ENCODE peak calls at places on chromosomes 5 and 9, in seven cellular contexts. W, I, U, F, Z, V and O are unnamed samples.

GRCh38 chr5:73796164-73797141 is 170.5 kb downstream of the ARHGEF28 start:
- DNase-seq in V (peak), Z (peak), F (peak), U (peak), I (no peak), W (no peak), O (no peak)

GRCh38 chr9:94787268-94787667 is 60.8 kb downstream of the AOPEP start:
- DNase-seq in I (no peak), U (no peak), V (no peak), W (no peak), Z (no peak), F (no peak), O (no peak)

GRCh38 chr9:37486616-37487544 is 1.1 kb downstream of the POLR1E start:
- DNase-seq in V (peak), W (no peak), U (no peak), I (no peak), Z (no peak), F (no peak), O (no peak)

GRCh38 chr9:125655074-125655633 is 51.9 kb downstream of the MAPKAP1 start:
- DNase-seq in I (no peak), Z (no peak), V (no peak), F (no peak), U (no peak), W (no peak), O (no peak)

GRCh38 chr5:19978466-19978865 is 9.5 kb downstream of the CDH18 start:
- DNase-seq in V (no peak), Z (no peak), U (no peak), F (no peak), I (no peak), W (no peak), O (no peak)

GRCh38 chr5:37086466-37087178 is 162.6 kb downstream of the CPLANE1 start:
- DNase-seq in Z (no peak), V (peak), W (no peak), U (no peak), I (no peak), F (no peak), O (no peak)

GRCh38 chr5:93407470-93407869 is 173.5 kb downstream of the NR2F1-AS1 start:
- DNase-seq in I (no peak), F (no peak), W (no peak), U (no peak), Z (no peak), V (no peak), O (no peak)

GRCh38 chr5:68730220-68731010 is 363.4 kb upstream of the SLC30A5 start:
- DNase-seq in W (peak), I (no peak), U (no peak), V (peak), Z (no peak), F (no peak), O (no peak)

GRCh38 chr9:93097496-93098205 is 1.6 kb downstream of the CARD19 start:
- DNase-seq in Z (peak), W (peak), I (no peak), F (no peak), V (no peak), U (no peak), O (peak)

GRCh38 chr5:74212336-74212735 is 428.2 kb downstream of the ENC1 start:
- DNase-seq in Z (no peak), W (no peak), U (no peak), F (no peak), V (no peak), I (no peak), O (no peak)

GRCh38 chr5:112978836-112979235 is 2.2 kb downstream of the DCP2 start:
- DNase-seq in V (no peak), W (no peak), F (no peak), U (no peak), I (no peak), Z (no peak), O (no peak)

GRCh38 chr9:75869236-75869635 is 21.2 kb upstream of the PCSK5 start:
- DNase-seq in I (no peak), F (no peak), W (no peak), U (no peak), Z (no peak), V (no peak), O (no peak)

GRCh38 chr5:104186100-104186499 is 623.5 kb upstream of the NUDT12 start:
- DNase-seq in V (no peak), U (no peak), W (no peak), F (no peak), Z (no peak), I (no peak), O (no peak)

GRCh38 chr5:130066644-130067043 is 162.4 kb downstream of the CHSY3 start:
- DNase-seq in I (no peak), F (no peak), W (peak), Z (no peak), U (no peak), V (peak), O (no peak)

GRCh38 chr9:127256324-127256723 is 8.2 kb upstream of the GARNL3 start:
- DNase-seq in I (no peak), V (no peak), U (no peak), F (no peak), W (peak), Z (no peak), O (no peak)

GRCh38 chr5:31047621-31048020 is 145.9 kb upstream of the CDH6 start:
- DNase-seq in F (no peak), V (no peak), U (no peak), I (no peak), W (no peak), Z (no peak), O (no peak)

GRCh38 chr5:91311697-91312501 is 71.2 kb downstream of the ARRDC3 start:
- DNase-seq in Z (peak), F (peak), I (no peak), W (peak), U (peak), V (peak), O (no peak)

GRCh38 chr5:77305222-77305846 is 94.9 kb downstream of the PDE8B start:
- DNase-seq in W (no peak), I (no peak), U (no peak), F (no peak), Z (no peak), V (no peak), O (no peak)

GRCh38 chr9:80320480-80320879 is 748.7 kb downstream of the TLE4 start:
- DNase-seq in U (no peak), F (no peak), V (no peak), Z (no peak), W (no peak), I (no peak), O (no peak)

GRCh38 chr9:117494401-117495130 is 79.7 kb upstream of the ASTN2 start:
- DNase-seq in W (no peak), U (no peak), Z (no peak), F (no peak), I (no peak), V (no peak), O (no peak)

GRCh38 chr5:148939676-148940075 is 113.3 kb downstream of the ADRB2 start:
- DNase-seq in F (no peak), Z (no peak), I (no peak), U (no peak), W (no peak), V (peak), O (no peak)

GRCh38 chr5:104189909-104190308 is 627.3 kb upstream of the NUDT12 start:
- DNase-seq in U (no peak), W (no peak), Z (no peak), V (peak), F (no peak), I (no peak), O (no peak)

GRCh38 chr9:132411091-132411508 is 1.1 kb downstream of the CFAP77 start:
- DNase-seq in I (peak), F (peak), Z (peak), V (no peak), U (peak), W (no peak), O (no peak)

GRCh38 chr9:132538071-132538470 is 44.3 kb upstream of the BARHL1 start:
- DNase-seq in Z (no peak), V (no peak), F (no peak), I (no peak), U (no peak), W (no peak), O (peak)

GRCh38 chr5:7762267-7762666 is 88.7 kb downstream of the CFAP90 start:
- DNase-seq in F (no peak), W (no peak), U (no peak), Z (no peak), V (no peak), I (no peak), O (no peak)
- TF ChIP-seq CTCF in F (no peak), W (no peak), U (no peak), Z (peak), V (no peak), I (no peak), O (no peak)

DNA sequence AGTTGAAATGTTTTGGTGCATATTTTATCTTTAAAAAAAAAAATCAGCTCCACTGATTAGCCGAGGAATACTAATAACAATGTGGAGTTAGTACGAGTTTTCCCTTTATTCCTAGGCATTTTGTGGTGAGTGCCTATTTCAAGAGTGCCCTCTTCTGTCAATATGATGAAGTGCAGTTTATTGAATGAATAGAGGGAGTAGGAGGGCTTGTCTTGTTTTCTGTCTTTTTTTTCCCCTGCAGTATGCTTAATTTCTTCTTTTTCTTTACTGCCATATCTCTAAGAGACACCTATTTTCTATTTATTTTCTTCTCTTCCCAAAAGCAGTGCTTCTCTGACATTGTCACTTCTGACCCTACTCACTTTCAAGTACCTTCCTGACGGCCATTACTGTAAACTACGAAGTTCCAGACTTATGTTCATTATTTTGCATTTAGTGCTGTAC is 169.6 kb upstream of the PITX1 start:
- DNase-seq in Z (no peak), V (no peak), F (no peak), I (no peak), W (no peak), U (no peak), O (no peak)
- TF ChIP-seq CTCF in Z (no peak), V (no peak), F (no peak), I (peak), W (peak), U (no peak), O (peak)

DNA sequence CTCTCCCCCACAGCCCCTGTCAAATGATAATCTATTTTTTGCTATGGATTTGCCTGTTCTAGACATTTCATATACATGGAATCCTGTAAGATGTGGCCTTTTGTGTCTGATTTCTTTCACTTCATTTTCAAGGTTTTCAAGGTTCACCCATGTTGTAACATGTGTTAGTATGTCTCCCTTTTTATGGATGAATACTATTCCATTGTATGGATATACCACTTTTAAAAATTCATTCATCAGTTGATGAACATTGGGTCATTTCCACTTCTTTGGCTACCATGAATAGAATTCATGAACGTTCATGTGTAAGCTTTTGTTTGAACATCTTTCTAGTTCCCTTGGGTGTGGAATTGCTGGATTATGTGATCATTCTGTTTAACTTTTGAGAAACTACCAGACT is 94.7 kb upstream of the ZNF366 start:
- DNase-seq in Z (no peak), F (no peak), I (no peak), W (no peak), U (no peak), V (no peak), O (no peak)
- TF ChIP-seq CTCF in Z (no peak), F (no peak), I (no peak), W (no peak), U (no peak), V (no peak), O (no peak)

GRCh38 chr5:119282628-119283027 is 73.2 kb upstream of the TNFAIP8 start:
- DNase-seq in F (no peak), I (no peak), V (no peak), W (no peak), Z (no peak), U (no peak), O (no peak)

GRCh38 chr5:119287547-119288073 is 68.2 kb upstream of the TNFAIP8 start:
- DNase-seq in I (no peak), U (peak), W (no peak), Z (no peak), V (no peak), F (no peak), O (no peak)

GRCh38 chr5:119286516-119287488 is 69.0 kb upstream of the TNFAIP8 start:
- DNase-seq in I (no peak), Z (no peak), W (no peak), U (no peak), V (no peak), F (no peak), O (no peak)

GRCh38 chr5:119285070-119285916 is 70.5 kb upstream of the TNFAIP8 start:
- DNase-seq in V (no peak), W (no peak), I (no peak), F (no peak), U (no peak), Z (no peak), O (no peak)

GRCh38 chr5:119284031-119284430 is 71.8 kb upstream of the TNFAIP8 start:
- DNase-seq in U (no peak), F (no peak), I (no peak), V (no peak), W (no peak), Z (no peak), O (no peak)
- TF ChIP-seq CTCF in U (no peak), F (no peak), I (no peak), V (no peak), W (no peak), Z (no peak), O (no peak)

GRCh38 chr9:35814106-35814840 is 569 bp downstream of the HINT2 start:
- DNase-seq in I (peak), F (peak), V (no peak), U (no peak), W (peak), Z (peak), O (no peak)
- TF ChIP-seq CTCF in I (peak), F (peak), V (peak), U (no peak), W (peak), Z (peak), O (peak)

GRCh38 chr9:27426717-27427645 is 97.1 kb upstream of the IFNK start:
- DNase-seq in U (no peak), F (no peak), I (no peak), W (peak), V (no peak), Z (no peak), O (no peak)
- TF ChIP-seq CTCF in U (no peak), F (no peak), I (no peak), W (no peak), V (no peak), Z (no peak), O (no peak)

GRCh38 chr5:116497648-116498047 is 77.0 kb downstream of the SEMA6A start:
- DNase-seq in Z (no peak), U (no peak), I (no peak), V (no peak), F (no peak), W (no peak), O (no peak)
- TF ChIP-seq CTCF in Z (no peak), U (no peak), I (peak), V (no peak), F (no peak), W (peak), O (peak)

GRCh38 chr9:19229725-19230355 is 653 bp upstream of the DENND4C start:
- DNase-seq in Z (peak), U (no peak), V (no peak), F (no peak), I (peak), W (peak), O (no peak)
- TF ChIP-seq CTCF in Z (no peak), U (no peak), V (no peak), F (no peak), I (peak), W (no peak), O (peak)

DNA sequence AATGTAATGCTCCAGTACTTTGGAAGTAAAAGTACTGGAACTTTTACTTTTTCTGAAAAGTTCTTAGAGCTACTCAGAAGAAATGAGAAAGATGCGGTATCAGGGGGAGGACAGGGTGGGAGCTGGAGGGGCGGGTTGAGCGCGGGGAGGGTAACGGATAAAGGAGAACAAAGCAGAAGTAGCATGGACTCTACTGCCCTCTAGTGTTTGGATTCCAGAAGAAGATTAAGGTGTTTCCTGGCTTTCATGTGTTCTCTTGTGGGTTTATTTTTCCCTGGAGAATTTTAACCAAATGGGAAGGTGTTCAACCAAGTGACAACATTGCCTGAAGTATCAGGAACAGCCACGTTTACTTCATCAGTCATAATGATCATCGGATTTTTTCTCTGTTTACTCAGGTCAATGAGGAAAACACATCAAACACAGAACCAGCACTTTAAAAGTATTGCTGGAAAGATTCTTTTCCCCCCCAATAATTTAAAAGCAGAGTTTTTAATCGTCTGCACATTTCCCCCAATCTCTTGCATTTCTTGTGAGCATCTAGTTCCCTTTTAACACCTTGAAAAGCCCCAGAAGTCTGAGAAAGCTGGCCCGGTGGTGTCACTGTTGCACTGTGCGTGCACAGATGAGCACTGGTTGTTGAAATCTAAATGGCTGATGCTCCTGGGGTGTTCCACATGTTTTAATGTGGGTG is 190.6 kb downstream of the MPDZ start:
- DNase-seq in V (no peak), Z (no peak), U (no peak), F (peak), W (peak), I (peak), O (no peak)
- TF ChIP-seq CTCF in V (peak), Z (peak), U (no peak), F (peak), W (peak), I (peak), O (peak)